ENCODE peak calls at places on chromosome 6, in six cellular contexts. One of them, this sample, is unnamed.

GRCh38 chr6:41315943-41316342 is 19.5 kb upstream of the NCR2 start:
- DNase-seq in AG04450: no peak
- DNase-seq in AG09319: no peak
- DNase-seq in glutamatergic neuron: no peak
- DNase-seq in retinal pigment epithelial cell: no peak
- DNase-seq in B cell: no peak
- DNase-seq in this sample: no peak

GRCh38 chr6:25122622-25123237 is 156.4 kb upstream of the CARMIL1 start:
- DNase-seq in glutamatergic neuron: no peak
- DNase-seq in B cell: no peak
- DNase-seq in retinal pigment epithelial cell: no peak
- DNase-seq in AG09319: no peak
- DNase-seq in AG04450: no peak
- DNase-seq in this sample: no peak

GRCh38 chr6:91023529-91023928 is 436.7 kb upstream of the MAP3K7 start:
- DNase-seq in AG09319: no peak
- DNase-seq in AG04450: no peak
- DNase-seq in B cell: no peak
- DNase-seq in retinal pigment epithelial cell: no peak
- DNase-seq in glutamatergic neuron: no peak
- DNase-seq in this sample: no peak

GRCh38 chr6:161273356-161273751 is 507 bp downstream of the AGPAT4 start:
- DNase-seq in retinal pigment epithelial cell: peak; percentile 21
- DNase-seq in AG09319: no peak
- DNase-seq in glutamatergic neuron: peak; percentile 70
- DNase-seq in B cell: peak; percentile 63
- DNase-seq in AG04450: no peak
- DNase-seq in this sample: peak; percentile 13

GRCh38 chr6:1554881-1555569 is 54.7 kb upstream of the FOXC1 start:
- DNase-seq in AG09319: peak; percentile 14
- DNase-seq in retinal pigment epithelial cell: no peak
- DNase-seq in AG04450: no peak
- DNase-seq in B cell: peak; percentile 77
- DNase-seq in glutamatergic neuron: peak; percentile 65
- DNase-seq in this sample: peak; percentile 50

GRCh38 chr6:134372603-134373281 is 54.8 kb upstream of the SGK1 start:
- DNase-seq in AG04450: no peak
- DNase-seq in glutamatergic neuron: no peak
- DNase-seq in retinal pigment epithelial cell: no peak
- DNase-seq in B cell: no peak
- DNase-seq in AG09319: peak; percentile 44
- DNase-seq in this sample: peak; percentile 68

GRCh38 chr6:11230158-11231107 is 2.0 kb downstream of the NEDD9 start:
- DNase-seq in B cell: no peak
- DNase-seq in glutamatergic neuron: no peak
- DNase-seq in retinal pigment epithelial cell: no peak
- DNase-seq in AG09319: no peak
- DNase-seq in AG04450: no peak
- DNase-seq in this sample: peak; percentile 51

GRCh38 chr6:151962246-151962846 is 154.9 kb downstream of the ESR1 start:
- DNase-seq in AG09319: no peak
- DNase-seq in retinal pigment epithelial cell: no peak
- DNase-seq in glutamatergic neuron: no peak
- DNase-seq in AG04450: no peak
- DNase-seq in B cell: no peak
- DNase-seq in this sample: no peak

GRCh38 chr6:161890133-161890833 is 616.4 kb upstream of the AGPAT4 start:
- DNase-seq in AG04450: no peak
- DNase-seq in B cell: no peak
- DNase-seq in AG09319: no peak
- DNase-seq in glutamatergic neuron: no peak
- DNase-seq in retinal pigment epithelial cell: peak; percentile 65
- DNase-seq in this sample: no peak

GRCh38 chr6:14876778-14877613 is 368.9 kb upstream of the JARID2 start:
- DNase-seq in glutamatergic neuron: no peak
- DNase-seq in AG09319: no peak
- DNase-seq in retinal pigment epithelial cell: peak; percentile 63
- DNase-seq in B cell: peak; percentile 57
- DNase-seq in AG04450: peak; percentile 48
- DNase-seq in this sample: peak; percentile 87

GRCh38 chr6:82955841-82956240 is 109.8 kb downstream of the UBE3D start:
- DNase-seq in glutamatergic neuron: no peak
- DNase-seq in AG09319: no peak
- DNase-seq in B cell: no peak
- DNase-seq in AG04450: peak; percentile 67
- DNase-seq in retinal pigment epithelial cell: no peak
- DNase-seq in this sample: peak; percentile 70

GRCh38 chr6:118965843-118966242 is 30.9 kb upstream of the MCM9 start:
- DNase-seq in AG09319: no peak
- DNase-seq in B cell: no peak
- DNase-seq in retinal pigment epithelial cell: no peak
- DNase-seq in AG04450: no peak
- DNase-seq in glutamatergic neuron: no peak
- DNase-seq in this sample: no peak

GRCh38 chr6:158853072-158853871 is 34.1 kb upstream of the EZR start:
- DNase-seq in retinal pigment epithelial cell: peak; percentile 99
- DNase-seq in AG04450: no peak
- DNase-seq in glutamatergic neuron: no peak
- DNase-seq in AG09319: no peak
- DNase-seq in B cell: peak; percentile 81
- DNase-seq in this sample: peak; percentile 100

GRCh38 chr6:36249010-36249409 is 20.9 kb upstream of the PNPLA1 start:
- DNase-seq in B cell: no peak
- DNase-seq in AG04450: peak; percentile 16
- DNase-seq in AG09319: no peak
- DNase-seq in retinal pigment epithelial cell: no peak
- DNase-seq in glutamatergic neuron: no peak
- DNase-seq in this sample: peak; percentile 60

GRCh38 chr6:113858067-113858604 is 991 bp downstream of the MARCKS start:
- DNase-seq in B cell: peak; percentile 80
- DNase-seq in retinal pigment epithelial cell: no peak
- DNase-seq in AG04450: no peak
- DNase-seq in AG09319: no peak
- DNase-seq in glutamatergic neuron: peak; percentile 43
- DNase-seq in this sample: peak; percentile 52
- TF ChIP-seq CTCF in B cell: no peak
- TF ChIP-seq CTCF in retinal pigment epithelial cell: no peak
- TF ChIP-seq CTCF in AG04450: no peak
- TF ChIP-seq CTCF in AG09319: no peak
- TF ChIP-seq CTCF in glutamatergic neuron: no peak
- TF ChIP-seq CTCF in this sample: no peak

DNA sequence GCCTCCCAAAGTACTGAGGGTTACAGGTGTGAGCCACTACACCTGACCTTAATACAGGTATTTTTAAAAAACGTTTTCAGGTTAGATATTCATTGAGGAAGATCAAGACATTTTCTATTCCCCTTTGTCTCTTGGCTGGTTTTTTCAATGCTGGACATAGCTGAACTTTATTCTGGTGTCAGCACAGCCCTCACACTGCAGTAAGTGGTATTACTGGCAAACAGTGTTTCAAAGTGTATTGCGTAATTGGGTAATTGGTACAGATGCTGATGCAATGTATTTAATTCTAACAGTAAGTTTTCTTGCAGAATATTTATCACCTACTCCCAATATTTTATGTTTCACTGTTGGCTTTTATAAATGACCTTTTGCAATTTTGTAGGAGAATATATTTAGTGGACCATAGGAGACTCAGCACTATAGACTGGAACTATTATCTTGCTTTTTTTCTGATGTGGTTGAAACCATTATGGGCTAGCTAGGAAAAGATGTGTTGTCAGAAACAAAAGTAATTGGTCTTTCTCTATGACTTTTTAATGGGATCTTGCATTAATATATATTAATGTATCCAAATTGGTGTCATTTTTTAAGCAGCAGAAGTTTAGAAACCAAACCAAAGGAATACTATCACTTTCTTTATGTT is 287.6 kb upstream of the SOX4 start:
- DNase-seq in AG04450: no peak
- DNase-seq in glutamatergic neuron: no peak
- DNase-seq in retinal pigment epithelial cell: peak; percentile 53
- DNase-seq in B cell: no peak
- DNase-seq in AG09319: peak; percentile 20
- DNase-seq in this sample: peak; percentile 67
- TF ChIP-seq CTCF in AG04450: peak; percentile 24
- TF ChIP-seq CTCF in glutamatergic neuron: no peak
- TF ChIP-seq CTCF in retinal pigment epithelial cell: peak; percentile 30
- TF ChIP-seq CTCF in B cell: no peak
- TF ChIP-seq CTCF in AG09319: no peak
- TF ChIP-seq CTCF in this sample: peak; percentile 47

GRCh38 chr6:116218172-116218633 is 35.7 kb downstream of the TSPYL4 start:
- DNase-seq in B cell: peak; percentile 8
- DNase-seq in AG09319: no peak
- DNase-seq in glutamatergic neuron: no peak
- DNase-seq in retinal pigment epithelial cell: no peak
- DNase-seq in AG04450: no peak
- DNase-seq in this sample: peak; percentile 18
- TF ChIP-seq CTCF in B cell: peak; percentile 82
- TF ChIP-seq CTCF in AG09319: peak; percentile 40
- TF ChIP-seq CTCF in glutamatergic neuron: peak; percentile 69
- TF ChIP-seq CTCF in retinal pigment epithelial cell: no peak
- TF ChIP-seq CTCF in AG04450: peak; percentile 52
- TF ChIP-seq CTCF in this sample: peak; percentile 17

GRCh38 chr6:34583861-34584604 is 27.9 kb upstream of the SPDEF start:
- DNase-seq in AG09319: no peak
- DNase-seq in retinal pigment epithelial cell: no peak
- DNase-seq in B cell: no peak
- DNase-seq in glutamatergic neuron: no peak
- DNase-seq in AG04450: no peak
- DNase-seq in this sample: no peak

GRCh38 chr6:34585512-34586045 is 29.4 kb upstream of the SPDEF start:
- DNase-seq in B cell: no peak
- DNase-seq in retinal pigment epithelial cell: peak; percentile 34
- DNase-seq in AG04450: no peak
- DNase-seq in glutamatergic neuron: no peak
- DNase-seq in AG09319: peak; percentile 53
- DNase-seq in this sample: peak; percentile 60

GRCh38 chr6:34583461-34583860 is 27.3 kb upstream of the SPDEF start:
- DNase-seq in retinal pigment epithelial cell: no peak
- DNase-seq in glutamatergic neuron: no peak
- DNase-seq in AG04450: no peak
- DNase-seq in B cell: no peak
- DNase-seq in AG09319: no peak
- DNase-seq in this sample: peak; percentile 20

GRCh38 chr6:34585108-34585507 is 29.0 kb upstream of the SPDEF start:
- DNase-seq in AG09319: no peak
- DNase-seq in B cell: no peak
- DNase-seq in AG04450: no peak
- DNase-seq in retinal pigment epithelial cell: no peak
- DNase-seq in glutamatergic neuron: no peak
- DNase-seq in this sample: no peak

DNA sequence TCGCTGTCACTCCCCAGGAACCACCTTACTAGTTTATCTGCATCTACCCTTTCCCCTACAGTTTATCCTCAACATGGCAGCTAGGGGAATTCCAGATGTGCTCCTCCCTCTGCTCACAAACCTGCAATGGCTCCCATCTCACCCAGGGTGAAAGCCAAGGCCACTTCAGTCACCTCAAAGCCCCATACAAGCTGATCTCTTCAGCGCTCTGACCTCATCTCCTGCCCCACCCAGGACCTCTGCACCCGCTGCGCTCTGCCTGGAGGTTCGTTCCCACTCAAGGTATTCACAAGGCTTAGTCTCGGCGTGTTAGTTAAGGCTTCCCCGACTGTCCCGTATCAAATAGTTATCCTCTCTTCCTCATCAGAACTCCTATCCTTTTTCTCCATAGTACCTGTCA is 28.6 kb upstream of the SPDEF start:
- DNase-seq in AG09319: no peak
- DNase-seq in retinal pigment epithelial cell: no peak
- DNase-seq in B cell: no peak
- DNase-seq in AG04450: no peak
- DNase-seq in glutamatergic neuron: no peak
- DNase-seq in this sample: no peak
- TF ChIP-seq CTCF in AG09319: no peak
- TF ChIP-seq CTCF in retinal pigment epithelial cell: no peak
- TF ChIP-seq CTCF in B cell: no peak
- TF ChIP-seq CTCF in AG04450: no peak
- TF ChIP-seq CTCF in glutamatergic neuron: no peak
- TF ChIP-seq CTCF in this sample: no peak

This sample was measured in epithelial cell of esophagus.